ENCODE peak calls at places on chromosome 17, in four cellular contexts. Q is K562, A is GM12878, R is HepG2. K is an unnamed sample.

GRCh38 chr17:1649116-1649843 is 386 bp downstream of the RILP start:
- DNase-seq in A (no peak), R (peak; percentile 64), Q (peak; percentile 72), K (peak; percentile 88)

GRCh38 chr17:13266596-13266995 is 248.8 kb upstream of the ELAC2 start:
- DNase-seq in R (no peak), Q (no peak), A (no peak), K (peak; percentile 16)

GRCh38 chr17:47830396-47830907 is 889 bp downstream of the MRPL10 start:
- DNase-seq in A (no peak), Q (no peak), R (no peak), K (no peak)

GRCh38 chr17:65553009-65553645 is 8.3 kb downstream of the AXIN2 start:
- DNase-seq in Q (no peak), R (no peak), A (no peak), K (peak; percentile 74)

GRCh38 chr17:78655251-78655940 is 78.2 kb upstream of the DNAH17 start:
- DNase-seq in R (no peak), Q (no peak), A (no peak), K (no peak)

GRCh38 chr17:27244481-27245223 is 49.3 kb upstream of the WSB1 start:
- DNase-seq in A (no peak), R (peak; percentile 53), Q (no peak), K (peak; percentile 96)

GRCh38 chr17:50758524-50758923 is 8.8 kb downstream of the ANKRD40CL start:
- DNase-seq in Q (no peak), A (no peak), R (no peak), K (no peak)

GRCh38 chr17:38563362-38564253 is 42.1 kb downstream of the SRCIN1 start:
- DNase-seq in Q (peak; percentile 36), A (no peak), R (no peak), K (no peak)

GRCh38 chr17:29037739-29038465 is 5.0 kb upstream of the PIPOX start:
- DNase-seq in A (no peak), Q (no peak), R (no peak), K (no peak)

GRCh38 chr17:81025756-81026155 is 9.2 kb upstream of the BAIAP2 start:
- DNase-seq in A (no peak), Q (no peak), R (no peak), K (no peak)

GRCh38 chr17:73785466-73785865 is 141.2 kb upstream of the SDK2 start:
- DNase-seq in A (no peak), R (no peak), Q (no peak), K (no peak)

GRCh38 chr17:49987681-49988441 is 7.2 kb downstream of the DLX3 start:
- DNase-seq in A (no peak), Q (no peak), R (no peak), K (no peak)

GRCh38 chr17:41339571-41340169 is 11.0 kb downstream of the KRT33A start:
- DNase-seq in R (no peak), A (no peak), Q (no peak), K (no peak)

GRCh38 chr17:59853168-59853918 is 39.4 kb downstream of the TUBD1 start:
- DNase-seq in A (no peak), R (peak; percentile 99), Q (peak; percentile 68), K (peak; percentile 100)

GRCh38 chr17:65163990-65164495 is 26.9 kb downstream of the RGS9 start:
- DNase-seq in R (peak; percentile 18), A (no peak), Q (peak; percentile 74), K (peak; percentile 90)

GRCh38 chr17:82230627-82231311 is 1.9 kb downstream of the SLC16A3 start:
- DNase-seq in R (peak; percentile 87), A (no peak), Q (peak; percentile 93), K (peak; percentile 81)

GRCh38 chr17:82416264-82416663 is 1.9 kb upstream of the HEXD start:
- DNase-seq in A (no peak), R (no peak), Q (no peak), K (no peak)

GRCh38 chr17:30222741-30223175 is 12.7 kb downstream of the SLC6A4 start:
- DNase-seq in Q (no peak), R (peak; percentile 67), A (no peak), K (no peak)

GRCh38 chr17:60224064-60224463 is 74.3 kb downstream of the CA4 start:
- DNase-seq in R (no peak), A (no peak), Q (no peak), K (peak; percentile 25)

GRCh38 chr17:17491546-17491988 is 4.6 kb downstream of the RASD1 start:
- DNase-seq in A (no peak), Q (no peak), R (no peak), K (no peak)

GRCh38 chr17:13562271-13562800 is 39.4 kb downstream of the HS3ST3A1 start:
- DNase-seq in R (no peak), A (no peak), Q (no peak), K (peak; percentile 97)

GRCh38 chr17:66190738-66191606 is 961 bp downstream of the CEP112 start:
- DNase-seq in A (no peak), Q (no peak), R (peak; percentile 16), K (peak; percentile 79)

GRCh38 chr17:42347198-42347597 is 41.0 kb downstream of the STAT3 start:
- DNase-seq in R (no peak), A (no peak), Q (no peak), K (peak; percentile 86)

GRCh38 chr17:21278304-21279197 is 6.0 kb upstream of the MAP2K3 start:
- DNase-seq in A (no peak), Q (no peak), R (no peak), K (no peak)

GRCh38 chr17:48854774-48855476 is 24.1 kb downstream of the CALCOCO2 start:
- DNase-seq in R (no peak), Q (no peak), A (no peak), K (no peak)

GRCh38 chr17:82389379-82389778 is 17.8 kb downstream of the UTS2R start:
- DNase-seq in Q (no peak), A (no peak), R (no peak), K (no peak)

GRCh38 chr17:58325976-58326468 is 2.6 kb downstream of the TSPOAP1 start:
- DNase-seq in Q (no peak), R (no peak), A (no peak), K (no peak)

GRCh38 chr17:62797959-62798358 is 10.2 kb downstream of the MARCHF10 start:
- DNase-seq in R (no peak), Q (no peak), A (no peak), K (peak; percentile 47)

GRCh38 chr17:80443916-80444708 is 29.1 kb downstream of the ENDOV start:
- DNase-seq in A (no peak), R (no peak), Q (no peak), K (no peak)

GRCh38 chr17:731943-732787 is at the start of gene TLCD3A:
- DNase-seq in A (no peak), Q (peak; percentile 83), R (no peak), K (peak; percentile 55)

GRCh38 chr17:5510776-5511175 is 24.4 kb downstream of the MIS12 start:
- DNase-seq in R (no peak), A (no peak), Q (no peak), K (no peak)

GRCh38 chr17:67194134-67194533 is 50.9 kb downstream of the HELZ start:
- DNase-seq in R (peak; percentile 50), A (no peak), Q (no peak), K (peak; percentile 81)

GRCh38 chr17:79654350-79654959 is 43.6 kb upstream of the RBFOX3 start:
- DNase-seq in A (no peak), R (no peak), Q (no peak), K (no peak)

GRCh38 chr17:77285594-77286390 is 145.0 kb downstream of the SEC14L1 start:
- DNase-seq in R (peak; percentile 70), A (no peak), Q (no peak), K (peak; percentile 89)

GRCh38 chr17:38729886-38730525 is at the start of gene CISD3:
- DNase-seq in A (no peak), R (peak; percentile 81), Q (peak; percentile 94), K (peak; percentile 76)

GRCh38 chr17:59572301-59572924 is 7.0 kb downstream of the DHX40 start:
- DNase-seq in Q (no peak), R (no peak), A (no peak), K (peak; percentile 35)

DNA sequence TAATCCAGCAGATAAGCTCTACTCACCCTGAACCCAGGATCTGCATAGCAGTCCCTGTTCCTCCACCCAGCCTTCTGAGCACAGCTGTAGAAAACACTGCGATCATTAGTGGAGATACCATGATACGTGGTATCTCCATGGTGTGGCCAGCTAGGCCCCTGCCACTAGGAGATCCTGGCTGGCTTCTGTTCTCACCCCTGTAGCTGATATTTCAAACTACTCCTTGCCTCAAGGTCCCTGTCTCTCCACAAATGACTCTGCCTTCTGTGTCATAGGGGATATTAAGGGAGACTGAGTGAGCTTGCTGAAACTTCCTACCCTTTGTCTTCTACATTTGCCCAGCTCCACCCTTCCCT is 44.3 kb downstream of the ERN1 start:
- DNase-seq in Q (peak; percentile 44), A (no peak), R (no peak), K (no peak)
- TF ChIP-seq BHLHE40 in Q (no peak), A (no peak), R (no peak), K (no peak)

DNA sequence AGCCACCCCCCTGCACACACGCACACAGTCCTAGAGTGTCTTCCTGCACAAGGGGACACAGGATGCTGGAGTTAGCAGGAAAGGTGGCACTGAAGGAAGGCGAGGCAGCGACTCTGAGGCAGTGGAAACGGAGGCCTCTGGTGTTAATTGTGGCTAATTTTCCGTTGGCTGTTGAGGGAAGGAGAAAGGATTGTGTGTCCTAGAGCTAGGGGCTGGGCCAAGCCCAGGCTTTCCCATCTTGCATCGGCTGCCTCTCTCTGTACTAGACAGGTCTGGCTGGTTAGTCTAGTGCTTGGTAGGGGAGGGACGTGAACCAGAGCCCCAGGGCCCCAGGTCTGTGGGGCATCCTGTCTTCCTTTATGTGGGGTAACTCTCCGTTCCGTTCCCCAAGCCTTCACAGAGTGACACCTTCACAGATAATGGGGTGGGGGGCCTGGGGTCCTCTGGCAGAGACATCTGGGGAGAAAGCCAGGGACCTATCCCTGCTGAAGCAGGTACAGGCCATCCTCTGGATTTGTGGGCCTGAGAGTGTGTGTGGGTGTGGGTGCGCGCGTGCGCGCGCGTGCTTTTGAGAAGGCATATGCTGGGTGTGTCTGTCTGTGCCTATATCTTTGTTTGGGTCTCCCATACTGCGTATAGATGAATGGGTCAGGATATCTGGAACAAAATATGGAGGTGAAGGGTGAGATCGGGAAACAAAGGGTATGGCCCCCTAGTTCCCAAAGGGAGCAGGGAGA is at the start of gene CHD3:
- DNase-seq in R (no peak), Q (no peak), A (no peak), K (peak; percentile 21)
- H2AFZ ChIP-seq in R (peak within 1 kb of the TSS; percentile 48), Q (peak within 1 kb of the TSS; percentile 51), A (peak within 1 kb of the TSS; percentile 76), K (peak within 1 kb of the TSS; percentile 88)

GRCh38 chr17:3750926-3751325 is 27.2 kb downstream of the HASPIN start:
- DNase-seq in A (no peak), R (no peak), Q (no peak), K (no peak)
- TF ChIP-seq BHLHE40 in A (peak; percentile 60), R (no peak), Q (no peak), K (no peak)

DNA sequence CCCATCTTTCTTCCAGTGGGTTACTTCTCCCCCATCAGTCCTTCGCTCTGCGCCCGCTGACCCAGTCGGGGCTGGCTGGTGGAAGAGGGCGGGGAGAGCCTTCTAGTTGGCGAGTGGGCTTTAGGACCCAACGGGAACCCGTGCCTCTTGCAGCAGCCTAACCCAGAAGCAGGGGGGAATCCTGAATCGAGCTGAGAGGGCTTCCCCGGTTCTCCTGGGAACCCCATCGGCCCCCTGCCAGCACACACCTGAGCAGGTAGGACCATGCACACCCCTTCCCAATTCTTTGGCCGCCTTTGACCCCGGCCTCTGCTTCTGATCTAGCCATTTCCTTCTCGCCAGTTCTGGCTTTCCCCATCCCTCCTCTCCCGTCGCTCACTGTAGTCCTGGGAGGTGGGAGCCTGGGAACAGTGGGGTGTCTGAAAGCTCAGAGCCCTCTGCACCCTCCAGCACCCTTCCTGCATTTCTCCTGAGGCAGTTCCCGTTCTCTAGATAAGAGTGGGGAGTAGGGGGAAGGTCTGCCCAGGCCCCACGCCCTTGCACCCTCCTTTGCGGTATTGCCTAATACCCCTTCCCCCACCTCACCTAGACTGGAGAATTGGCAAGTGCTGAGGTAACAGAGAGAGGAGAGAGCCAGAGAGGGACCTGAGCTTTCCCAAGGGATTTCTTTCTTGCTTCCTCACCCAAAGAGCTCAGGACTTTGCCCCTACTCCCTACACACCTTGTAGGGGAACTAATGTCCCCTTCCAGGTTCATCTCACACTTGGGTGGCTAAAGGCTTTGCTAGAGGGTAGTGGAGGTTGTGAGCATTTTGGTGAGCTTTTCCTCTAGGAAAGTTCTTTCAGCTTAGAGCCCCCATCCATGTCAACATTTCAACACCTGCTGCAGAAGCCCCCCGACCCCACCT is at the start of gene RARA:
- DNase-seq in A (no peak), Q (peak; percentile 49), R (peak; percentile 51), K (no peak)
- H2AFZ ChIP-seq in A (peak within 1 kb of the TSS; percentile 58), Q (peak within 1 kb of the TSS; percentile 81), R (peak within 1 kb of the TSS; percentile 35), K (peak within 1 kb of the TSS; percentile 88)